ENCODE peak calls at places on chromosomes 1 and 21, in ten cellular contexts. O is body of pancreas; E is upper lobe of right lung; W is kidney epithelial cell; Y is GM23338; D is NT2/D1; P is colonic mucosa; N is CD8-positive, alpha-beta memory T cell; G is H1; C is endothelial cell of umbilical vein. S is an unnamed sample. For H3K36me3, the result is how much of the 10 kb centered on the place peaks cover.

GRCh38 chr21:44454747-44455523 is at the start of gene LRRC3:
- DNase-seq in O (peak), E (peak), W (peak), Y (peak), D (peak), P (peak), N (peak), G (peak), C (peak), S (peak)

GRCh38 chr1:8343464-8344001 is 25.6 kb downstream of the SLC45A1 start:
- DNase-seq in O (peak), E (peak), W (peak), Y (no peak), D (no peak), P (peak), N (no peak), G (no peak), C (peak), S (no peak)

GRCh38 chr1:63883494-63884235 is 109.8 kb downstream of the ROR1 start:
- DNase-seq in O (no peak), E (no peak), W (no peak), Y (no peak), D (no peak), P (no peak), N (no peak), G (no peak), C (no peak), S (no peak)

GRCh38 chr1:36133484-36133883 is 8.5 kb upstream of the COL8A2 start:
- DNase-seq in O (peak), E (no peak), W (peak), Y (no peak), D (no peak), P (peak), N (no peak), G (no peak), C (peak), S (no peak)

GRCh38 chr1:11826946-11827345 is 20.6 kb downstream of the NPPA start:
- DNase-seq in O (no peak), E (peak), W (no peak), Y (no peak), D (no peak), P (no peak), N (no peak), G (no peak), C (no peak), S (no peak)

GRCh38 chr1:150060260-150060659 is 7.3 kb upstream of the VPS45 start:
- DNase-seq in O (no peak), E (no peak), W (no peak), Y (no peak), D (no peak), P (no peak), N (no peak), G (no peak), C (no peak), S (no peak)

GRCh38 chr1:69967245-69967766 is 238.1 kb downstream of the LRRC40 start:
- DNase-seq in O (no peak), E (no peak), W (no peak), Y (no peak), D (no peak), P (no peak), N (no peak), G (no peak), C (no peak), S (no peak)

GRCh38 chr1:181423301-181423918 is 59.9 kb upstream of the CACNA1E start:
- DNase-seq in O (peak), E (no peak), W (no peak), Y (peak), D (peak), P (peak), N (peak), G (peak), C (peak), S (peak)

GRCh38 chr1:87045757-87046422 is 131.5 kb downstream of the HS2ST1 start:
- DNase-seq in O (no peak), E (no peak), W (no peak), Y (no peak), D (no peak), P (no peak), N (peak), G (no peak), C (no peak), S (no peak)

GRCh38 chr1:237873487-237873927 is 17.2 kb downstream of the ZP4 start:
- DNase-seq in O (no peak), E (no peak), W (peak), Y (peak), D (peak), P (no peak), N (no peak), G (peak), C (no peak), S (peak)

GRCh38 chr1:160377585-160378206 is 10.8 kb downstream of the NHLH1 start:
- DNase-seq in O (no peak), E (no peak), W (no peak), Y (peak), D (no peak), P (no peak), N (no peak), G (no peak), C (no peak), S (no peak)

GRCh38 chr1:37325010-37325409 is 149.4 kb upstream of the ZC3H12A start:
- DNase-seq in O (no peak), E (no peak), W (no peak), Y (no peak), D (no peak), P (no peak), N (no peak), G (no peak), C (no peak), S (no peak)

GRCh38 chr1:90712931-90713618 is 4.0 kb downstream of the BARHL2 start:
- DNase-seq in O (no peak), E (no peak), W (no peak), Y (no peak), D (no peak), P (no peak), N (no peak), G (no peak), C (no peak), S (peak)

GRCh38 chr21:41235214-41235613 is 67.3 kb downstream of the BACE2 start:
- DNase-seq in O (no peak), E (no peak), W (no peak), Y (no peak), D (no peak), P (no peak), N (no peak), G (no peak), C (peak), S (no peak)

GRCh38 chr1:78678324-78678723 is 28.7 kb downstream of the IFI44 start:
- DNase-seq in O (no peak), E (no peak), W (no peak), Y (no peak), D (no peak), P (no peak), N (no peak), G (no peak), C (no peak), S (no peak)

GRCh38 chr1:17170571-17170970 is 34.4 kb upstream of the PADI1 start:
- DNase-seq in O (no peak), E (no peak), W (no peak), Y (no peak), D (no peak), P (no peak), N (no peak), G (no peak), C (no peak), S (no peak)

GRCh38 chr1:199684686-199685273 is 342.7 kb upstream of the NR5A2 start:
- DNase-seq in O (peak), E (no peak), W (no peak), Y (peak), D (peak), P (peak), N (peak), G (no peak), C (peak), S (peak)

GRCh38 chr1:40798366-40799310 is 15.1 kb downstream of the KCNQ4 start:
- DNase-seq in O (peak), E (no peak), W (no peak), Y (no peak), D (no peak), P (no peak), N (no peak), G (no peak), C (no peak), S (no peak)

GRCh38 chr1:149877211-149877946 is 22.0 kb upstream of the BOLA1 start:
- DNase-seq in O (no peak), E (no peak), W (no peak), Y (no peak), D (no peak), P (no peak), N (no peak), G (no peak), C (no peak), S (no peak)

GRCh38 chr1:246607466-246607865 is 41.2 kb downstream of the CNST start:
- DNase-seq in O (no peak), E (no peak), W (no peak), Y (peak), D (no peak), P (no peak), N (no peak), G (no peak), C (no peak), S (no peak)

GRCh38 chr1:11180342-11180744 is 8.8 kb upstream of the ANGPTL7 start:
- DNase-seq in O (no peak), E (no peak), W (peak), Y (no peak), D (no peak), P (no peak), N (no peak), G (no peak), C (no peak), S (no peak)

GRCh38 chr21:15343066-15343465 is 278.3 kb upstream of the NRIP1 start:
- DNase-seq in O (no peak), E (no peak), W (no peak), Y (no peak), D (no peak), P (no peak), N (no peak), G (no peak), C (no peak), S (no peak)

GRCh38 chr21:37341254-37341960 is 25.2 kb upstream of the DYRK1A start:
- DNase-seq in O (no peak), E (no peak), W (no peak), Y (no peak), D (no peak), P (no peak), N (no peak), G (no peak), C (peak), S (peak)

GRCh38 chr1:31460027-31460426 is 47.0 kb downstream of the SERINC2 start:
- DNase-seq in O (no peak), E (no peak), W (no peak), Y (peak), D (peak), P (no peak), N (no peak), G (no peak), C (no peak), S (peak)

GRCh38 chr1:47179023-47179987 is 10.5 kb downstream of the PDZK1IP1 start:
- DNase-seq in O (peak), E (peak), W (peak), Y (peak), D (peak), P (peak), N (peak), G (peak), C (peak), S (peak)

GRCh38 chr1:212973899-212974298 is 23.6 kb downstream of the VASH2 start:
- DNase-seq in O (no peak), E (no peak), W (no peak), Y (no peak), D (no peak), P (no peak), N (no peak), G (no peak), C (no peak), S (no peak)

GRCh38 chr1:32757213-32757895 is 54.8 kb upstream of the SYNC start:
- DNase-seq in O (no peak), E (no peak), W (no peak), Y (no peak), D (no peak), P (peak), N (no peak), G (no peak), C (no peak), S (no peak)

GRCh38 chr1:86137458-86137857 is 19.1 kb downstream of the COL24A1 start:
- DNase-seq in O (no peak), E (no peak), W (peak), Y (no peak), D (no peak), P (no peak), N (no peak), G (no peak), C (no peak), S (no peak)

GRCh38 chr1:111603979-111604378 is 15.6 kb upstream of the RAP1A start:
- DNase-seq in O (no peak), E (no peak), W (no peak), Y (no peak), D (no peak), P (no peak), N (peak), G (no peak), C (no peak), S (no peak)

GRCh38 chr1:173269490-173270230 is 62.5 kb upstream of the TNFSF4 start:
- DNase-seq in O (no peak), E (no peak), W (peak), Y (peak), D (no peak), P (no peak), N (no peak), G (no peak), C (peak), S (no peak)

GRCh38 chr1:152533327-152533938 is 19.2 kb downstream of the CRCT1 start:
- DNase-seq in O (peak), E (no peak), W (peak), Y (peak), D (peak), P (peak), N (no peak), G (no peak), C (peak), S (peak)

GRCh38 chr1:229102741-229103480 is 168.0 kb upstream of the RAB4A start:
- DNase-seq in O (no peak), E (no peak), W (no peak), Y (peak), D (no peak), P (no peak), N (no peak), G (no peak), C (no peak), S (no peak)

GRCh38 chr1:112298558-112298957 is 97.5 kb upstream of the CTTNBP2NL start:
- DNase-seq in O (no peak), E (peak), W (no peak), Y (peak), D (peak), P (peak), N (peak), G (peak), C (peak), S (peak)

GRCh38 chr1:184739796-184740195 is 14.9 kb downstream of the EDEM3 start:
- DNase-seq in O (no peak), E (no peak), W (no peak), Y (no peak), D (no peak), P (no peak), N (no peak), G (no peak), C (no peak), S (no peak)

GRCh38 chr1:207875532-207875931 is 35.4 kb downstream of the CD34 start:
- DNase-seq in O (no peak), E (no peak), W (no peak), Y (no peak), D (no peak), P (no peak), N (no peak), G (no peak), C (no peak), S (no peak)

GRCh38 chr1:207871117-207871649 is 39.7 kb downstream of the CD34 start:
- DNase-seq in O (no peak), E (no peak), W (no peak), Y (no peak), D (no peak), P (no peak), N (no peak), G (no peak), C (no peak), S (no peak)

GRCh38 chr1:207872655-207873054 is 38.3 kb downstream of the CD34 start:
- DNase-seq in O (no peak), E (no peak), W (no peak), Y (no peak), D (no peak), P (no peak), N (no peak), G (no peak), C (no peak), S (no peak)

GRCh38 chr1:207870279-207871031 is 40.5 kb downstream of the CD34 start:
- DNase-seq in O (no peak), E (no peak), W (no peak), Y (no peak), D (no peak), P (no peak), N (no peak), G (no peak), C (no peak), S (no peak)

DNA sequence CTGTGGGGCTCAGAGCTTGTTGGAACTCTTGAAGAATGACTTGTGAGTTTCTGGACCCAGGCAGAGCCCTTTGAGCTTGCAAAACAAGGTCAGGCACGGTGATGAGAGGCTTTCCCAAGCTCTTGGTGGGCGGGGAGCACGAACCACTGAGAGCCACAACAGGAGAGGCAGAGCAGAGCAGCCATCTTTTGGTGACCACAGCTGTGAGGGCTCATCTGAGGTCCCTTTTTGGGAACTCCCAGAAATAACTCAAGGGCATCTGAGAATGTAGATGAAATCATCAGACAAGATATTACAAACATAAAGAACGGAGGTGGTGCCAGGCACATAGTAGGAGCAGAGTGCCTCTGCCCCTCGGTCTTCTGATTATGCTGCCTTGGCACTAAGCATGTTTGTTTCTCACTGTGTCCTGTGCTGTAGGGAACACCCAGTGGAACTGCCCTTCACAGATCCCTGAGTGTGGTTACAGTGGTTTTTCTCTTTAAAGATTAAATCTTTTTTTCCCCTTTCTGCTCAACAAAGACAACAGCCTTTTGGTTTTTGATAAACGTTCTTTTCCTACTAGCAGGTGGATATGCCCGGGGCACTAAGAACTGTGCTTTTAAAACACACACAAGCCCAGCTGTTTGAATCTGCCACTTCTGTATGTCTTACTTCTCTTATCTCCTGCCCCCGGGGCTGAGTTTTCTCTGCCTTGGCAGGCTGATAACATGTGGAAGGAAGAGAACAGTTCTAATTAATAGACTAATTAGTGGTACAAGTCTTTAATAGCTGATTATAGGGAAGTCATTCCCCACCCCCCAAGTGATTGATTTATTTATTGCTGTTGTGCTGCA is 37.7 kb downstream of the CD34 start:
- DNase-seq in O (no peak), E (peak), W (no peak), Y (no peak), D (no peak), P (no peak), N (peak), G (no peak), C (no peak), S (no peak)
- H3K4me3 ChIP-seq in O (no peak), E (no peak), W (no peak), Y (no peak), D (no peak), P (no peak), N (peak), G (no peak), C (no peak), S (no peak)

GRCh38 chr1:203701606-203702005 is 63.4 kb upstream of the LAX1 start:
- DNase-seq in O (no peak), E (no peak), W (no peak), Y (no peak), D (no peak), P (no peak), N (no peak), G (no peak), C (no peak), S (no peak)

GRCh38 chr1:203703586-203703985 is 61.4 kb upstream of the LAX1 start:
- DNase-seq in O (no peak), E (no peak), W (no peak), Y (no peak), D (no peak), P (no peak), N (no peak), G (no peak), C (no peak), S (no peak)

GRCh38 chr1:203700901-203701300 is 64.1 kb upstream of the LAX1 start:
- DNase-seq in O (no peak), E (no peak), W (no peak), Y (no peak), D (no peak), P (no peak), N (no peak), G (no peak), C (no peak), S (no peak)

GRCh38 chr1:203704120-203704519 is 60.9 kb upstream of the LAX1 start:
- DNase-seq in O (no peak), E (no peak), W (no peak), Y (no peak), D (no peak), P (no peak), N (no peak), G (no peak), C (no peak), S (no peak)

GRCh38 chr1:203702130-203702577 is 62.8 kb upstream of the LAX1 start:
- DNase-seq in O (peak), E (no peak), W (no peak), Y (peak), D (peak), P (peak), N (peak), G (peak), C (peak), S (peak)
- H3K36me3 ChIP-seq in O (under half), E (half or more), W (under half), Y (under half), D (half or more), P (under half), N (half or more), G (under half), C (under half), S (under half)

GRCh38 chr1:52920791-52921291 is 699 bp downstream of the ECHDC2 start:
- DNase-seq in O (peak), E (peak), W (no peak), Y (peak), D (no peak), P (peak), N (no peak), G (no peak), C (peak), S (peak)
- H3K4me3 ChIP-seq in O (peak), E (peak), W (peak), Y (peak), D (peak), P (peak), N (peak), G (peak), C (peak), S (peak)

GRCh38 chr1:27551170-27551952 is 52.6 kb downstream of the AHDC1 start:
- DNase-seq in O (no peak), E (no peak), W (no peak), Y (no peak), D (no peak), P (no peak), N (no peak), G (no peak), C (no peak), S (no peak)
- H3K36me3 ChIP-seq in O (under half), E (half or more), W (under half), Y (under half), D (half or more), P (under half), N (under half), G (under half), C (under half), S (under half)

DNA sequence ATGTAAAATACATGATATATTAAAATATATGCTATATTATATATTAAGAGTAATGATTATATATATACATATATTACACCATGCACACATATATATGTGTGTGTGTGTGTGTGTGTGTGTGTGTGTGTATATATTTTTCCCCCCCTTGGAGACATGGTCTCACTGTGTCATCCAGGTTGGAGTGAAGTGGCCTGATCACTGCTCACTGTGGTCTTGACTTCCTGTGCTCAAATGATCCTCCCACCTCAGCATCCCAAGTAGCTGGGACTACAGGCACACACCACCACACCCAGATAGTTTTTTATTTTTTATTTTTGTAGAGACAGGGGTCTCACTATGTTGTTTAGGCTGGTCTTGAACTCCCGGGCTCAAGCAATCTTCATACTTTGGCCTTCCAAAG is 54.4 kb upstream of the RBM34 start:
- DNase-seq in O (no peak), E (no peak), W (no peak), Y (no peak), D (no peak), P (no peak), N (no peak), G (no peak), C (no peak), S (no peak)
- H3K4me3 ChIP-seq in O (no peak), E (no peak), W (no peak), Y (no peak), D (no peak), P (no peak), N (no peak), G (no peak), C (no peak), S (no peak)

GRCh38 chr1:114262314-114262960 is 108.8 kb upstream of the SYT6 start:
- DNase-seq in O (no peak), E (no peak), W (no peak), Y (no peak), D (no peak), P (no peak), N (no peak), G (no peak), C (no peak), S (no peak)

GRCh38 chr1:114258633-114259032 is 105.0 kb upstream of the SYT6 start:
- DNase-seq in O (no peak), E (no peak), W (no peak), Y (no peak), D (no peak), P (no peak), N (no peak), G (no peak), C (no peak), S (no peak)

GRCh38 chr1:114259517-114260160 is 106.0 kb upstream of the SYT6 start:
- DNase-seq in O (no peak), E (no peak), W (no peak), Y (no peak), D (no peak), P (no peak), N (no peak), G (no peak), C (no peak), S (no peak)

GRCh38 chr1:114260805-114261488 is 107.3 kb upstream of the SYT6 start:
- DNase-seq in O (no peak), E (no peak), W (no peak), Y (no peak), D (no peak), P (no peak), N (no peak), G (no peak), C (no peak), S (no peak)

GRCh38 chr1:114263343-114263742 is 109.7 kb upstream of the SYT6 start:
- DNase-seq in O (no peak), E (no peak), W (no peak), Y (no peak), D (no peak), P (no peak), N (no peak), G (no peak), C (no peak), S (no peak)
- H3K36me3 ChIP-seq in O (under half), E (under half), W (under half), Y (under half), D (under half), P (under half), N (under half), G (under half), C (under half), S (under half)

S was measured in H7.